ENCODE peak calls at places on chromosomes 4 and X, in six cellular contexts. A is cardiac fibroblast; B is ascending aorta; E is brain microvascular endothelial cell; S is upper lobe of left lung; K is Jurkat, Clone E6-1. R is an unnamed sample.

GRCh38 chr4:95728145-95728544 is 111.7 kb upstream of the PDHA2 start:
- DNase-seq in A (peak; percentile 87), B (no peak), E (peak; percentile 12), S (no peak), K (no peak), R (peak; percentile 1)

GRCh38 chr4:25792200-25792791 is 70.5 kb downstream of the SEL1L3 start:
- DNase-seq in A (no peak), B (no peak), E (no peak), S (no peak), K (no peak), R (no peak)

GRCh38 chrX:9884031-9884779 is 83.0 kb upstream of the CLDN34 start:
- DNase-seq in A (no peak), B (no peak), E (no peak), S (no peak), K (no peak), R (no peak)

GRCh38 chrX:69603566-69604194 is 12.2 kb upstream of the EDA start:
- DNase-seq in A (peak; percentile 58), B (no peak), E (no peak), S (no peak), K (no peak), R (no peak)

GRCh38 chr4:80767944-80768343 is 262.6 kb upstream of the BMP3 start:
- DNase-seq in A (no peak), B (no peak), E (no peak), S (no peak), K (no peak), R (peak; percentile 5)

GRCh38 chr4:21205821-21206531 is 505.7 kb downstream of the PACRGL start:
- DNase-seq in A (no peak), B (no peak), E (no peak), S (no peak), K (no peak), R (no peak)

GRCh38 chr4:175953960-175954521 is 111.6 kb upstream of the WDR17 start:
- DNase-seq in A (no peak), B (no peak), E (no peak), S (no peak), K (peak; percentile 5), R (no peak)

GRCh38 chr4:134812611-134813010 is 611.0 kb upstream of the PABPC4L start:
- DNase-seq in A (no peak), B (no peak), E (peak; percentile 9), S (no peak), K (no peak), R (no peak)

GRCh38 chrX:131841496-131842410 is 181.3 kb upstream of the STK26 start:
- DNase-seq in A (peak; percentile 62), B (no peak), E (peak; percentile 45), S (no peak), K (peak; percentile 24), R (no peak)

GRCh38 chr4:142940614-142941013 is 94.5 kb upstream of the INPP4B start:
- DNase-seq in A (no peak), B (no peak), E (no peak), S (no peak), K (no peak), R (no peak)

GRCh38 chr4:39719804-39720580 is 22.1 kb downstream of the UBE2K start:
- DNase-seq in A (no peak), B (no peak), E (no peak), S (no peak), K (no peak), R (no peak)

DNA sequence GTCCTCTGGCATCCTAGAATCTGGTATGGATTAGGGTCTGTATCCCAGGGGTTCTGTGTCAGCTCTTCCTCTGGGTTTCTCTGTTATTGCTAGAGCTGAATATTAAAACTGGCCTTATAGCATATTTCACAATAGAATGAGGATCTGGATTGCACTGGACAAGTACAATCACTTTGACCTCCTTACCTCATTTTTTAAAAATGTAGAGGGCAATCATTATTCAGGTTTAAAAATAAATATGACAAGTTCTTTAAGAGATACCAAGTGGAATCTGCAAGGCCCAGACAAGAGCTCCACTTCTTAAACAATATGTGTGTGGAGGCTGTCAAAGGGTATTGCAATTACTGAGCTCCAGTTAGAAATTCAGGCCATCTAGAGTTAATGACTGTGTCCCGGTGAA is 1.4 kb downstream of the PALLD start:
- DNase-seq in A (no peak), B (no peak), E (no peak), S (no peak), K (no peak), R (no peak)
- H3K4me3 ChIP-seq in A (no peak overlapping the region), B (no peak overlapping the region), E (no peak overlapping the region), S (no peak overlapping the region), K (no peak overlapping the region), R (no peak overlapping the region)

GRCh38 chr4:7041246-7041645 is 1.9 kb upstream of the TADA2B start:
- DNase-seq in A (no peak), B (no peak), E (no peak), S (no peak), K (no peak), R (no peak)
- H3K4me3 ChIP-seq in A (no peak overlapping the region), B (peak overlapping the region; percentile 92), E (no peak overlapping the region), S (no peak overlapping the region), K (no peak overlapping the region), R (no peak overlapping the region)

DNA sequence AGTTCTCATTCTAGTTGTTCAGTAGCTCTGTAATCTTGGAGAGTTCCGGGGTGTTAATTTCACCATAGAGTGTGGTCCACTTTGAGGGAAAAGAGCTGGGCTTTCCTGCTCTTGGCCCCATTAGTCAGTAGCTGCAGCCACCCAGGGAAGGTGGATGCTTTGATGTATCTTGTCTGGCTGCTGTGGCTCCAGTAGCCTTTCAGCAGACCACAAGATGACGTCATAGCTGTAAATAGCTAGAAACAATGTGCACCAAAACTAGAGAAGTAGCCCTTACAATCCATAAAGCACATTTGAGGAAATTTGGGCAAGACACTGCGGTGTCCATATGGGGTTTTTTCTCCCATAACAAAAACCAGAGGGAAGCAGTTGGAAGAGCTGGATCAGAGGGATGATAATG is 32.9 kb upstream of the PRPS2 start:
- DNase-seq in A (no peak), B (no peak), E (no peak), S (no peak), K (no peak), R (no peak)
- H3K4me3 ChIP-seq in A (no peak overlapping the region), B (no peak overlapping the region), E (no peak overlapping the region), S (no peak overlapping the region), K (no peak overlapping the region), R (no peak overlapping the region)

GRCh38 chrX:115591856-115592842 is 31.2 kb downstream of the PLS3 start:
- DNase-seq in A (no peak), B (no peak), E (no peak), S (no peak), K (no peak), R (no peak)
- H3K4me3 ChIP-seq in A (no peak overlapping the region), B (peak overlapping the region; percentile 60), E (no peak overlapping the region), S (no peak overlapping the region), K (no peak overlapping the region), R (no peak overlapping the region)

DNA sequence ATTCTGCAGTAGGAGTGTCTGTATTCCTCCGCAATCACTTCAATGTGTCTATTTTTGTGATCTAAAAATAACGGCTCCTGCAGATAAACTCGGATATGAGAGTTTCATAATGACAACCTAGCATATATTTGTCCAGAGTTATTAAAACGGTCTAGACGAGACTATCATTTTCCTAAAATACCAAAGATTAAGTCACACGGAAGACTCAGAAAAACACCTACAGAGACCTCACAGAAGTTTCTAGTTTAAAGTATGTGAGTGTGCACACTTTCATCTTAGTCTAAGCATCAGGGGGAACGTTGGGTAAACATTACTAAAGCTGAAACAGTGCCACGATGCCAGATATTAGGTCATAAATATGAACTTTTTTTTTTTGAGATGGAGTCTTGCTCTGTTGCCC is 156.9 kb downstream of the AFAP1 start:
- DNase-seq in A (no peak), B (no peak), E (no peak), S (no peak), K (no peak), R (no peak)
- H3K4me3 ChIP-seq in A (no peak overlapping the region), B (no peak overlapping the region), E (no peak overlapping the region), S (no peak overlapping the region), K (no peak overlapping the region), R (no peak overlapping the region)

GRCh38 chr4:47499705-47500104 is 14.6 kb downstream of the ATP10D start:
- DNase-seq in A (no peak), B (no peak), E (no peak), S (no peak), K (no peak), R (no peak)
- H3K4me3 ChIP-seq in A (no peak overlapping the region), B (peak overlapping the region; percentile 35), E (no peak overlapping the region), S (no peak overlapping the region), K (no peak overlapping the region), R (no peak overlapping the region)

GRCh38 chr4:78779280-78779679 is 3.1 kb downstream of the BMP2K start:
- DNase-seq in A (no peak), B (no peak), E (no peak), S (no peak), K (no peak), R (no peak)

GRCh38 chr4:78777556-78777900 is 1.4 kb downstream of the BMP2K start:
- DNase-seq in A (no peak), B (no peak), E (no peak), S (no peak), K (no peak), R (no peak)

GRCh38 chr4:78776729-78777555 is 792 bp downstream of the BMP2K start:
- DNase-seq in A (peak; percentile 48), B (peak; percentile 71), E (peak; percentile 51), S (no peak), K (no peak), R (no peak)

GRCh38 chr4:78780093-78780492 is 3.9 kb downstream of the BMP2K start:
- DNase-seq in A (no peak), B (no peak), E (no peak), S (no peak), K (no peak), R (no peak)

GRCh38 chr4:78778530-78778929 is 2.4 kb downstream of the BMP2K start:
- DNase-seq in A (no peak), B (no peak), E (no peak), S (no peak), K (no peak), R (no peak)
- H3K4me3 ChIP-seq in A (no peak overlapping the region), B (peak overlapping the region; percentile 73), E (no peak overlapping the region), S (no peak overlapping the region), K (no peak overlapping the region), R (no peak overlapping the region)

GRCh38 chrX:72270316-72270866 is 6.7 kb downstream of the RPS4X start:
- DNase-seq in A (no peak), B (no peak), E (no peak), S (no peak), K (no peak), R (no peak)

GRCh38 chrX:72271091-72271490 is 6.0 kb downstream of the RPS4X start:
- DNase-seq in A (no peak), B (no peak), E (no peak), S (no peak), K (no peak), R (no peak)

GRCh38 chrX:72272868-72273267 is 4.2 kb downstream of the RPS4X start:
- DNase-seq in A (no peak), B (no peak), E (peak; percentile 47), S (no peak), K (no peak), R (no peak)

GRCh38 chrX:72273718-72274117 is 3.3 kb downstream of the RPS4X start:
- DNase-seq in A (no peak), B (no peak), E (no peak), S (no peak), K (no peak), R (no peak)

DNA sequence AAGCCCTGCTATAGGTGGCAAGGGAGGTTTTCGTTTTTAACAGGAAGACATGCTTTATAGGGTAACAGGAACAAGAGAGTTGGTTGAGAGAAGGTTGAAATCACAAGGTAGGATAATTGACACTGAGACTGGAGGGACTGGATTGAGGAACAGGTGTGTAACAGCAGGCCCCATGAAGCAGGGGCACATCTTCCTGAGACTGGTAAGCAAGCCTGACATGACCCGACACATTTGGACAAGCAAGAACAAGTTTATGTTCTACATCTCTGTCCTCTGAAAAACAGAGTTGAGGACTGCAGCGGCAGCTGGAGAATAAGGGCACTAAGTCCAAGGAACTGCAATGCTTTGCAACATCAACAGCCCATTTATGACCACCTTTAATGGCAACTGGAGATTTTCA is 5.2 kb downstream of the RPS4X start:
- DNase-seq in A (no peak), B (no peak), E (no peak), S (no peak), K (no peak), R (no peak)
- H3K4me3 ChIP-seq in A (no peak overlapping the region), B (no peak overlapping the region), E (no peak overlapping the region), S (no peak overlapping the region), K (no peak overlapping the region), R (no peak overlapping the region)

R was measured in skeletal muscle cell.